ENCODE peak calls at places on chromosome 7, in seven cellular contexts. One of them, this sample, is unnamed.

GRCh38 chr7:30971840-30972563 is 8.2 kb downstream of the GHRHR start:
- DNase-seq in bronchial epithelial cell: no peak
- DNase-seq in choroid plexus epithelial cell: no peak
- DNase-seq in kidney: no peak
- DNase-seq in AG04450: no peak
- DNase-seq in Panc1: no peak
- DNase-seq in fibroblast of lung: no peak
- DNase-seq in this sample: no peak

GRCh38 chr7:76327610-76328009 is 25.1 kb downstream of the HSPB1 start:
- DNase-seq in bronchial epithelial cell: no peak
- DNase-seq in choroid plexus epithelial cell: no peak
- DNase-seq in kidney: no peak
- DNase-seq in AG04450: no peak
- DNase-seq in Panc1: no peak
- DNase-seq in fibroblast of lung: no peak
- DNase-seq in this sample: no peak

GRCh38 chr7:73593207-73594045 is 15.0 kb upstream of the TBL2 start:
- DNase-seq in bronchial epithelial cell: no peak
- DNase-seq in choroid plexus epithelial cell: no peak
- DNase-seq in kidney: no peak
- DNase-seq in AG04450: no peak
- DNase-seq in Panc1: no peak
- DNase-seq in fibroblast of lung: no peak
- DNase-seq in this sample: no peak

GRCh38 chr7:123645516-123645915 is 10.2 kb upstream of the LMOD2 start:
- DNase-seq in bronchial epithelial cell: no peak
- DNase-seq in choroid plexus epithelial cell: no peak
- DNase-seq in kidney: no peak
- DNase-seq in AG04450: no peak
- DNase-seq in Panc1: no peak
- DNase-seq in fibroblast of lung: no peak
- DNase-seq in this sample: no peak

GRCh38 chr7:38905026-38905759 is 3.8 kb downstream of the VPS41 start:
- DNase-seq in bronchial epithelial cell: no peak
- DNase-seq in choroid plexus epithelial cell: peak
- DNase-seq in kidney: no peak
- DNase-seq in AG04450: no peak
- DNase-seq in Panc1: no peak
- DNase-seq in fibroblast of lung: no peak
- DNase-seq in this sample: no peak

GRCh38 chr7:157235357-157236018 is 96.8 kb downstream of the UBE3C start:
- DNase-seq in bronchial epithelial cell: peak
- DNase-seq in choroid plexus epithelial cell: peak
- DNase-seq in kidney: no peak
- DNase-seq in AG04450: no peak
- DNase-seq in Panc1: no peak
- DNase-seq in fibroblast of lung: peak
- DNase-seq in this sample: no peak

GRCh38 chr7:139618482-139619366 is 95.2 kb downstream of the CLEC2L start:
- DNase-seq in bronchial epithelial cell: peak
- DNase-seq in choroid plexus epithelial cell: peak
- DNase-seq in kidney: no peak
- DNase-seq in AG04450: no peak
- DNase-seq in Panc1: no peak
- DNase-seq in fibroblast of lung: peak
- DNase-seq in this sample: peak

GRCh38 chr7:73879977-73880681 is 19.2 kb downstream of the TMEM270 start:
- DNase-seq in bronchial epithelial cell: no peak
- DNase-seq in choroid plexus epithelial cell: no peak
- DNase-seq in kidney: peak
- DNase-seq in AG04450: no peak
- DNase-seq in Panc1: no peak
- DNase-seq in fibroblast of lung: peak
- DNase-seq in this sample: no peak

GRCh38 chr7:42314696-42315095 is 77.7 kb upstream of the GLI3 start:
- DNase-seq in bronchial epithelial cell: peak
- DNase-seq in choroid plexus epithelial cell: peak
- DNase-seq in kidney: no peak
- DNase-seq in AG04450: no peak
- DNase-seq in Panc1: no peak
- DNase-seq in fibroblast of lung: no peak
- DNase-seq in this sample: no peak

GRCh38 chr7:49670991-49671390 is 102.4 kb upstream of the VWC2 start:
- DNase-seq in bronchial epithelial cell: no peak
- DNase-seq in choroid plexus epithelial cell: no peak
- DNase-seq in kidney: no peak
- DNase-seq in AG04450: no peak
- DNase-seq in Panc1: no peak
- DNase-seq in fibroblast of lung: no peak
- DNase-seq in this sample: no peak

GRCh38 chr7:121336579-121336978 is 7.8 kb downstream of the WNT16 start:
- DNase-seq in bronchial epithelial cell: no peak
- DNase-seq in choroid plexus epithelial cell: peak
- DNase-seq in kidney: no peak
- DNase-seq in AG04450: no peak
- DNase-seq in Panc1: no peak
- DNase-seq in fibroblast of lung: no peak
- DNase-seq in this sample: no peak

GRCh38 chr7:48183965-48184364 is 12.7 kb downstream of the ABCA13 start:
- DNase-seq in bronchial epithelial cell: no peak
- DNase-seq in choroid plexus epithelial cell: no peak
- DNase-seq in kidney: no peak
- DNase-seq in AG04450: no peak
- DNase-seq in Panc1: no peak
- DNase-seq in fibroblast of lung: no peak
- DNase-seq in this sample: no peak

GRCh38 chr7:65216469-65216868 is 157.2 kb upstream of the ZNF92 start:
- DNase-seq in bronchial epithelial cell: peak
- DNase-seq in choroid plexus epithelial cell: peak
- DNase-seq in kidney: peak
- DNase-seq in AG04450: no peak
- DNase-seq in Panc1: peak
- DNase-seq in fibroblast of lung: peak
- DNase-seq in this sample: peak

GRCh38 chr7:45178241-45179225 is 20.9 kb downstream of the RAMP3 start:
- DNase-seq in bronchial epithelial cell: no peak
- DNase-seq in choroid plexus epithelial cell: peak
- DNase-seq in kidney: peak
- DNase-seq in AG04450: no peak
- DNase-seq in Panc1: no peak
- DNase-seq in fibroblast of lung: no peak
- DNase-seq in this sample: no peak
- TF ChIP-seq CTCF in bronchial epithelial cell: no peak
- TF ChIP-seq CTCF in choroid plexus epithelial cell: peak
- TF ChIP-seq CTCF in kidney: no peak
- TF ChIP-seq CTCF in AG04450: peak
- TF ChIP-seq CTCF in Panc1: no peak
- TF ChIP-seq CTCF in fibroblast of lung: no peak
- TF ChIP-seq CTCF in this sample: no peak

DNA sequence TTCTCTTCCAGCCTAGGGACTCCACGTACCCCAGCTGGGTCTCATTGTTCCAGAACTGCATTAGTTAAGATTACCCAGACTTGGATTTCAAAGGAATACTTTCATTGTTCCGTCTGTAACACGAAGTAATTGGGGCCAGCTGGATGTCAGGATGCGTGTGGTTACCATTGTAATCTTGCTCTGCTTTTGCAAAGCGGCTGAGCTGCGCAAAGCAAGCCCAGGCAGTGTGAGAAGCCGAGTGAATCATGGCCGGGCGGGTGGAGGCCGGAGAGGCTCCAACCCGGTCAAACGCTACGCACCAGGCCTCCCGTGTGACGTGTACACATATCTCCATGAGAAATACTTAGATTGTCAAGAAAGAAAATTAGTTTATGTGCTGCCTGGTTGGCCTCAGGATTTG is 21.0 kb downstream of the LRRC17 start:
- DNase-seq in bronchial epithelial cell: peak
- DNase-seq in choroid plexus epithelial cell: peak
- DNase-seq in kidney: peak
- DNase-seq in AG04450: peak
- DNase-seq in Panc1: no peak
- DNase-seq in fibroblast of lung: peak
- DNase-seq in this sample: no peak
- H3K4me3 ChIP-seq in bronchial epithelial cell: no peak
- H3K4me3 ChIP-seq in choroid plexus epithelial cell: no peak
- H3K4me3 ChIP-seq in kidney: no peak
- H3K4me3 ChIP-seq in AG04450: no peak
- H3K4me3 ChIP-seq in Panc1: no peak
- H3K4me3 ChIP-seq in fibroblast of lung: peak
- H3K4me3 ChIP-seq in this sample: no peak

GRCh38 chr7:100611983-100612729 is at the start of gene MOSPD3:
- DNase-seq in bronchial epithelial cell: peak
- DNase-seq in choroid plexus epithelial cell: peak
- DNase-seq in kidney: peak
- DNase-seq in AG04450: peak
- DNase-seq in Panc1: peak
- DNase-seq in fibroblast of lung: peak
- DNase-seq in this sample: peak
- TF ChIP-seq CTCF in bronchial epithelial cell: no peak
- TF ChIP-seq CTCF in choroid plexus epithelial cell: no peak
- TF ChIP-seq CTCF in kidney: no peak
- TF ChIP-seq CTCF in AG04450: no peak
- TF ChIP-seq CTCF in Panc1: no peak
- TF ChIP-seq CTCF in fibroblast of lung: no peak
- TF ChIP-seq CTCF in this sample: no peak

GRCh38 chr7:100968031-100968430 is 1.3 kb upstream of the MUC12 start:
- DNase-seq in bronchial epithelial cell: no peak
- DNase-seq in choroid plexus epithelial cell: no peak
- DNase-seq in kidney: no peak
- DNase-seq in AG04450: no peak
- DNase-seq in Panc1: no peak
- DNase-seq in fibroblast of lung: no peak
- DNase-seq in this sample: no peak

GRCh38 chr7:100965723-100966541 is 3.4 kb upstream of the MUC12 start:
- DNase-seq in bronchial epithelial cell: peak
- DNase-seq in choroid plexus epithelial cell: peak
- DNase-seq in kidney: peak
- DNase-seq in AG04450: no peak
- DNase-seq in Panc1: no peak
- DNase-seq in fibroblast of lung: peak
- DNase-seq in this sample: no peak

GRCh38 chr7:100965051-100965722 is 4.2 kb upstream of the MUC12 start:
- DNase-seq in bronchial epithelial cell: no peak
- DNase-seq in choroid plexus epithelial cell: no peak
- DNase-seq in kidney: no peak
- DNase-seq in AG04450: no peak
- DNase-seq in Panc1: no peak
- DNase-seq in fibroblast of lung: no peak
- DNase-seq in this sample: no peak

GRCh38 chr7:100967292-100967863 is 2.0 kb upstream of the MUC12 start:
- DNase-seq in bronchial epithelial cell: no peak
- DNase-seq in choroid plexus epithelial cell: no peak
- DNase-seq in kidney: no peak
- DNase-seq in AG04450: no peak
- DNase-seq in Panc1: no peak
- DNase-seq in fibroblast of lung: no peak
- DNase-seq in this sample: no peak

DNA sequence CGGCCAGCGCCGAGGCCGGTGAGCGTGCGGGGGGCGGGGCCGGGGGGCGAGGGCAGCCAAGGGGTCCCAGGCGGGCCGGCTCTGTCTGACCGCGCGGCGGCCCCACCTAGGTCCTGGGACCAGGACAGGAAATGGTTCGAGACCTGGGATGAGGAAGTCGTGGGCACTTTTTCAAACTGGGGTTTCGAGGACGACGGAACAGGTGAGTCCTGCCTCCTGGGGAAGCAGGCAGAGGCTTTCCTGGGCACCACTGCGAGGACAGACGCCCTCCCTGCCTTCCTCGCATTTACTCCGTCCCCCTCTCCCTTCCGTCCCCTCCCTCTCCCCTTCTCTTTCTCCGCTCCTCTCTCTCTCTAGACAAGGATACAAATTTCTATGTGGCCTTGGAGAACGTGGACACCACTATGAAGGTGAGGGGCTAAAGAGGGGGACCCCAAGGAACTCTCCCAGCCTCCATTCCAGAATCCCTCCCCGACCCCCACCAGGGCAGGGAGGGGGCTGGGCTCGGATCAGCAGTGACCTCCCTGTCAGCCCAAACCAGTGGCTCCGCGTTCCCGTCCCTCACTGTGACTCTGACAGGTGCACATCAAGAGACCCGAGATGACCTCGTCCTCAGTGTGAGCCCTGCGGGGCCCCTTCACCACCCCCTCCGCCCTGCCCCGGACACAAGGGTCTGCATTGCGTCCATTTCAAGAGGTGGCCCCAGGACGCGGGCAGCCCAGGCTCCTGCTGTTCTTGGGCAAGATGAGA is 2.6 kb upstream of the MUC12 start:
- DNase-seq in bronchial epithelial cell: no peak
- DNase-seq in choroid plexus epithelial cell: no peak
- DNase-seq in kidney: peak
- DNase-seq in AG04450: no peak
- DNase-seq in Panc1: no peak
- DNase-seq in fibroblast of lung: no peak
- DNase-seq in this sample: no peak
- H3K4me3 ChIP-seq in bronchial epithelial cell: no peak
- H3K4me3 ChIP-seq in choroid plexus epithelial cell: no peak
- H3K4me3 ChIP-seq in kidney: no peak
- H3K4me3 ChIP-seq in AG04450: no peak
- H3K4me3 ChIP-seq in Panc1: peak
- H3K4me3 ChIP-seq in fibroblast of lung: no peak
- H3K4me3 ChIP-seq in this sample: no peak